ENCODE peak calls at places on chromosomes 6 and 20, in eight cellular contexts. J is PC-9, X is hepatocyte, C is GM23338, L is IMR-90, Q is PC-3, M is OCI-LY7, P is HCT116. R is an unnamed sample.

GRCh38 chr6:4664117-4664626 is 112.0 kb upstream of the CDYL start:
- DNase-seq in Q (no peak), M (no peak), J (no peak), C (no peak), P (no peak), X (peak; percentile 15), L (peak; percentile 92), R (peak; percentile 93)

GRCh38 chr6:1311400-1312192 is at the start of gene FOXQ1:
- DNase-seq in X (peak; percentile 89), C (peak; percentile 77), Q (peak; percentile 85), P (peak; percentile 21), L (peak; percentile 40), J (peak; percentile 82), M (no peak), R (peak; percentile 91)

GRCh38 chr6:121651420-121651819 is 216.0 kb downstream of the GJA1 start:
- DNase-seq in M (no peak), Q (no peak), C (no peak), X (no peak), L (peak; percentile 59), J (no peak), P (no peak), R (no peak)

GRCh38 chr20:60715172-60715571 is 536.9 kb upstream of the CDH4 start:
- DNase-seq in Q (peak; percentile 4), M (no peak), L (no peak), J (no peak), P (no peak), X (no peak), C (peak; percentile 38), R (no peak)

GRCh38 chr6:24990227-24990843 is 54.6 kb upstream of the RIPOR2 start:
- DNase-seq in P (no peak), M (no peak), J (peak; percentile 65), C (no peak), X (no peak), L (peak; percentile 86), Q (peak; percentile 79), R (no peak)

GRCh38 chr6:118710616-118711015 is 59.2 kb upstream of the CEP85L start:
- DNase-seq in L (no peak), Q (peak; percentile 53), C (no peak), P (no peak), M (no peak), J (no peak), X (no peak), R (no peak)

GRCh38 chr6:129320892-129321291 is 389.1 kb downstream of the ARHGAP18 start:
- DNase-seq in M (no peak), X (no peak), P (no peak), L (peak; percentile 27), J (no peak), Q (no peak), C (no peak), R (no peak)

GRCh38 chr6:71419217-71419953 is 130.8 kb downstream of the OGFRL1 start:
- DNase-seq in X (peak; percentile 20), J (no peak), C (peak; percentile 13), M (no peak), L (peak; percentile 19), Q (peak; percentile 15), P (no peak), R (no peak)

GRCh38 chr6:160430203-160430602 is 82.0 kb downstream of the SLC22A3 start:
- DNase-seq in Q (no peak), C (no peak), P (no peak), L (no peak), J (no peak), M (no peak), X (no peak), R (no peak)

GRCh38 chr20:31859266-31859997 is 10.9 kb downstream of the DUSP15 start:
- DNase-seq in L (no peak), P (no peak), X (no peak), Q (no peak), J (peak; percentile 13), C (no peak), M (no peak), R (peak; percentile 10)

GRCh38 chr6:156849806-156850205 is 72.6 kb downstream of the ARID1B start:
- DNase-seq in P (no peak), C (no peak), L (no peak), X (no peak), M (peak; percentile 66), J (no peak), Q (no peak), R (no peak)

GRCh38 chr6:162177733-162178132 is 549.8 kb downstream of the PRKN start:
- DNase-seq in M (no peak), P (no peak), C (peak; percentile 51), Q (no peak), X (peak; percentile 8), J (no peak), L (no peak), R (no peak)

GRCh38 chr6:52910091-52910490 is 593 bp upstream of the GSTA3 start:
- DNase-seq in C (no peak), X (no peak), J (no peak), P (no peak), L (no peak), M (no peak), Q (no peak), R (no peak)

GRCh38 chr20:24484081-24484450 is 14.6 kb downstream of the SYNDIG1 start:
- DNase-seq in M (no peak), C (no peak), L (no peak), P (no peak), Q (no peak), J (no peak), X (no peak), R (no peak)

GRCh38 chr6:118574051-118574865 is 26.2 kb downstream of the PLN start:
- DNase-seq in J (no peak), P (no peak), L (peak; percentile 39), M (peak; percentile 14), C (peak; percentile 46), Q (no peak), X (peak; percentile 83), R (peak; percentile 19)

GRCh38 chr20:36266189-36266588 is 29.9 kb downstream of the AAR2 start:
- DNase-seq in Q (no peak), L (no peak), P (no peak), X (no peak), M (no peak), J (no peak), C (no peak), R (no peak)

DNA sequence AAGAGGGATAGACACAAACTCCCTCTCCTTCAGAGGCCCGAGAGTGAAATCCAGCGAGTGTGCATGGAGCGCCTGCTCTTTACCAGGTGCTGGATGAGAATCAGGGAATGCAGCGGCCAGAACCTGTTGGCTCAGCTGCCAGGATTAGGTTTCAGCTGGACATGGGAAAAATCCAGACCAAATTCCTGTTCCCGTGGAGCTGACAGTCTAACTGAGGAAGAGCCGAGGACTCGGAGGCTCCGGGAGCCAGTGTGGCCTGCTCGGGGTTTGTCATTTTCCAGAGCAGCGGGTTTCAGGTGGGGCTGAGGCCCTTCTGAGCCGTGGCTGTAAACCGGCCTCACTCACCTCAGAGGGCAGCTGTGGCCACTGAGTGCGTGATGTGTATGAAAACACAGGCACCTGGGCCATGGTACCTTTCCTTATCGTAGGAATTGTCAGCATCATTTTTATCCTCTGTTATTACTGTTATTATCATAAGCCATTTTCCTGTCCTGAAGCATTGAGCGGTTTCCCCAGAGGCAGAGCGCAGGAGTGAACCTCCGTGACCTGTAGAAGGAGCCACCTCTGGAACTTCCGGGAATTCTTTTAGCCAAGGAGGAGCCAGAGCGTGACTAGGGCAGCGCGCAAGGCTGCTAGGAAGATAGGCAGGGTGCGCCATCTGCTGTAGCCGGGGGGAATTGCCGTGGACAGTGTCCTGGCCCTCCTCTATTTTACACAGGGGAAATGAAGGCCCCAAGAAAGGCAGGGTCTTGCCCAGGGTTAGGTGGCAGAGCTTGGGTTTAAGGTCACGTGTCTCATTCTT is 27.3 kb downstream of the PKIG start:
- DNase-seq in C (peak; percentile 97), M (peak; percentile 88), X (peak; percentile 95), P (peak; percentile 76), Q (peak; percentile 94), J (peak; percentile 85), L (peak; percentile 78), R (peak; percentile 96)
- H2AFZ ChIP-seq in C (peak overlapping the region; percentile 29), M (peak overlapping the region; percentile 24), X (peak overlapping the region; percentile 47), P (no peak overlapping the region), Q (peak overlapping the region; percentile 71), J (peak overlapping the region; percentile 56), L (peak overlapping the region; percentile 72), R (peak overlapping the region; percentile 40)

GRCh38 chr6:17505767-17506280 is 94.3 kb upstream of the FAM8A1 start:
- DNase-seq in P (no peak), L (peak; percentile 67), Q (peak; percentile 25), J (no peak), C (no peak), X (no peak), M (no peak), R (no peak)
- H3K36me3 ChIP-seq in P (no peaks in the 10 kb centered on the region), L (peaks cover 6% of the 10 kb centered on the region), Q (peaks cover 26% of the 10 kb centered on the region), J (no peaks in the 10 kb centered on the region), C (no peaks in the 10 kb centered on the region), X (no peaks in the 10 kb centered on the region), M (no peaks in the 10 kb centered on the region), R (no peaks in the 10 kb centered on the region)

GRCh38 chr6:149015224-149015876 is 268.5 kb downstream of the UST start:
- DNase-seq in M (no peak), Q (peak; percentile 27), C (no peak), P (no peak), J (no peak), L (peak; percentile 80), X (no peak), R (peak; percentile 56)

GRCh38 chr6:149008741-149009140 is 261.9 kb downstream of the UST start:
- DNase-seq in P (no peak), X (no peak), M (no peak), Q (no peak), L (no peak), C (no peak), J (no peak), R (no peak)

GRCh38 chr6:149014631-149015171 is 267.9 kb downstream of the UST start:
- DNase-seq in X (no peak), J (no peak), P (no peak), L (peak; percentile 74), Q (no peak), C (peak; percentile 95), M (no peak), R (peak; percentile 29)

GRCh38 chr6:149013932-149014331 is 267.1 kb downstream of the UST start:
- DNase-seq in Q (no peak), P (no peak), J (no peak), M (no peak), C (no peak), X (no peak), L (no peak), R (peak; percentile 42)

GRCh38 chr6:149012040-149012545 is 265.3 kb downstream of the UST start:
- DNase-seq in Q (peak; percentile 98), X (peak; percentile 82), M (no peak), J (no peak), C (no peak), L (peak; percentile 100), P (peak; percentile 65), R (peak; percentile 94)
- H3K4me2 ChIP-seq in Q (peak overlapping the region; percentile 53), X (peak overlapping the region; percentile 24), M (no peak overlapping the region), J (no peak overlapping the region), C (no peak overlapping the region), L (peak overlapping the region; percentile 22), P (peak overlapping the region; percentile 32), R (peak overlapping the region; percentile 65)

DNA sequence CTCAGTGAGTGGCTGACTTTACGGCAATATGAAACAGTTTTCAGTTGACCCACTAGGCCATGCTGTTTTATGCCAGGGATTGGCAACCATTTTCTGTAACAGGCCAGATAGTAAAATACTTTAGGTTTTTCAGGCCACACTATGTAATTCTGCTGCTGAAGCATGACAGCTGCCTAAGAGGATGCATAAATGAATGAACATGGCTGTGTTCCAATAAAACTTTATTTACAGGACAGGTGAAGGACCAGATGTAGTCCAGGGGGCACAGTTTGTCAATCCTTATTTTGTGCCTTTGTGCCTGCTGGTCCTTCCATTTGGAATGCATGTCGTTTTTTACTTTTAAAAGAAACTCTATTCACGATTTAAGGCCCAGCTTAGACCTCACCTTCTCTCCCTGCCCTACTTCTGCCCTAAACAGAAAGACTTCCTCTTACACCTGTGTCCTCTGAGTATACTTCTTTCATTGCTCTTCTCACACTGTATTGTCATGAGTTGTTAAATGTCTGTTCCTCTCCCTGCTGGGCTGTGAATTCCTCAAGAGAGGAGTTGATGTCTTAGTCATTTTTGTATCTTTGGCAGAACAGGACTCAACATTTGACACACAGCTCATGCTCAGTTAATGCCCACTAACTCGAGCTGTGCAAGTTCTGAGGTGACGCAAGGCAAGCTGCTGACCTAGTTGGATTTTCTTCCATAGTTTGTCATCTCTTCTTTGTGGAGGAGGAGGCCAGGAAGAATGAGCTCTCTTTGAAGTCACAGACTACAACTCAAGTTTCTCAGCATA is 90.1 kb upstream of the MAP7 start:
- DNase-seq in L (peak; percentile 82), M (no peak), X (no peak), J (no peak), C (no peak), P (no peak), Q (no peak), R (peak; percentile 38)
- H2AFZ ChIP-seq in L (no peak overlapping the region), M (no peak overlapping the region), X (no peak overlapping the region), J (no peak overlapping the region), C (no peak overlapping the region), P (no peak overlapping the region), Q (no peak overlapping the region), R (no peak overlapping the region)

R was measured in osteoblast.